ENCODE peak calls at places on chromosomes 13 and 19, in eight cellular contexts. B, P, H, L, E, S, M and R are unnamed samples.

GRCh38 chr19:940591-941291 is 14.9 kb downstream of the ARID3A start:
- DNase-seq in P (no peak), L (no peak), B (peak), M (peak), H (peak), E (peak), S (no peak), R (peak)

GRCh38 chr13:90950134-90950533 is 397.4 kb upstream of the MIR17HG start:
- DNase-seq in S (no peak), E (no peak), L (no peak), P (no peak), B (no peak), H (no peak), M (no peak), R (no peak)

GRCh38 chr19:33396701-33397535 is 23.4 kb downstream of the CEBPG start:
- DNase-seq in E (peak), P (no peak), L (peak), M (peak), S (peak), H (peak), B (no peak), R (no peak)

GRCh38 chr13:105799155-105799554 is 736.3 kb downstream of the EFNB2 start:
- DNase-seq in S (no peak), B (no peak), L (no peak), M (no peak), P (no peak), H (no peak), E (no peak), R (no peak)

GRCh38 chr13:43132228-43132627 is 108.8 kb downstream of the DNAJC15 start:
- DNase-seq in E (no peak), S (peak), B (peak), L (peak), P (no peak), M (no peak), H (no peak), R (peak)

GRCh38 chr13:21139374-21139773 is 37.0 kb downstream of the SKA3 start:
- DNase-seq in P (no peak), B (no peak), L (no peak), E (no peak), S (no peak), M (no peak), H (no peak), R (no peak)

GRCh38 chr19:49362048-49362925 is at the start of gene TEAD2:
- DNase-seq in E (peak), H (peak), B (peak), M (peak), P (peak), S (peak), L (peak), R (peak)

GRCh38 chr13:24178847-24179845 is 18.6 kb downstream of the SPATA13 start:
- DNase-seq in P (no peak), M (no peak), B (peak), L (no peak), S (peak), H (no peak), E (no peak), R (no peak)

GRCh38 chr19:6740589-6741348 is 1.3 kb downstream of the TRIP10 start:
- DNase-seq in E (peak), S (no peak), M (peak), H (peak), L (peak), P (no peak), B (peak), R (peak)

GRCh38 chr19:18063463-18063862 is 23.3 kb downstream of the IL12RB1 start:
- DNase-seq in L (peak), H (no peak), P (no peak), B (no peak), E (no peak), M (no peak), S (no peak), R (no peak)
- TF ChIP-seq CTCF in L (peak), H (peak), P (peak), B (no peak), E (no peak), M (no peak), S (peak), R (no peak)

GRCh38 chr13:49217962-49218492 is 2.1 kb upstream of the MLNR start:
- DNase-seq in S (no peak), E (no peak), P (no peak), M (no peak), L (no peak), B (no peak), H (no peak), R (no peak)

GRCh38 chr13:49220856-49221614 is 897 bp downstream of the MLNR start:
- DNase-seq in E (no peak), S (no peak), B (peak), M (no peak), H (peak), L (peak), P (no peak), R (no peak)

GRCh38 chr13:49219647-49220034 is 497 bp upstream of the MLNR start:
- DNase-seq in S (no peak), E (no peak), H (no peak), M (no peak), P (no peak), B (no peak), L (no peak), R (no peak)

GRCh38 chr13:49218493-49219051 is 1.6 kb upstream of the MLNR start:
- DNase-seq in E (no peak), B (no peak), P (no peak), H (peak), M (no peak), S (no peak), L (no peak), R (no peak)

GRCh38 chr13:49220035-49220855 is at the start of gene MLNR:
- DNase-seq in L (peak), M (peak), H (peak), E (peak), B (peak), P (no peak), S (no peak), R (peak)
- TF ChIP-seq CTCF in L (peak), M (no peak), H (no peak), E (no peak), B (no peak), P (peak), S (no peak), R (peak)

DNA sequence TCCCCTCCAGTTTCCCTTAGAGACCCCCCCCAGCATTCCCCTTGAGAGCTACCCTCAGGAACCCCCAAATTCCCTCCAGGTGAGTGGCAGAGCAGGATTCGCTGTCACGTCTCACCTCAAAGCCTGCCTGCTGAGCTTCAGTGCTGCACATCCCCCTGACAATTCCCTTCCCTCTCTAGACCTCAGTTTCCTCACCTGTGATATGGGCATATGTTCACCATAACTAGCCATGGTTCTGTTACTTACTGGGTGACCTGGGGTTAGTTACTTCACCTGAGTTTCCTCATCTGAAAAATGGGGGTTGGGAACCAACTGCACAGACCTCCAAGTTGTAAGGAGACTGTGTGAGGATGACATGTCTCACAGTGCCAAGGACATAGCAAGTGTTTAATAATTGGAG is 75.5 kb downstream of the RYR1 start:
- DNase-seq in P (no peak), B (no peak), M (no peak), L (no peak), S (no peak), H (no peak), E (no peak), R (no peak)
- TF ChIP-seq CTCF in P (no peak), B (no peak), M (no peak), L (no peak), S (no peak), H (no peak), E (no peak), R (no peak)

GRCh38 chr19:32040246-32040645 is 305.2 kb upstream of the ZNF507 start:
- DNase-seq in B (no peak), L (no peak), M (no peak), P (no peak), H (no peak), S (no peak), E (no peak), R (no peak)

GRCh38 chr19:32039446-32039845 is 306.0 kb upstream of the ZNF507 start:
- DNase-seq in P (no peak), S (no peak), E (no peak), H (no peak), L (no peak), B (no peak), M (no peak), R (no peak)

GRCh38 chr19:32037998-32038732 is 307.2 kb upstream of the ZNF507 start:
- DNase-seq in L (no peak), M (no peak), P (no peak), S (no peak), E (no peak), H (no peak), B (no peak), R (no peak)

GRCh38 chr19:32041681-32042292 is 303.6 kb upstream of the ZNF507 start:
- DNase-seq in M (no peak), H (no peak), E (peak), L (peak), S (peak), B (peak), P (no peak), R (no peak)
- TF ChIP-seq CTCF in M (peak), H (peak), E (peak), L (peak), S (peak), B (peak), P (peak), R (no peak)

GRCh38 chr19:18058208-18059009 is 28.3 kb downstream of the IL12RB1 start:
- DNase-seq in B (peak), E (peak), S (peak), L (peak), P (peak), M (peak), H (peak), R (peak)
- TF ChIP-seq CTCF in B (peak), E (peak), S (peak), L (peak), P (peak), M (peak), H (peak), R (peak)

DNA sequence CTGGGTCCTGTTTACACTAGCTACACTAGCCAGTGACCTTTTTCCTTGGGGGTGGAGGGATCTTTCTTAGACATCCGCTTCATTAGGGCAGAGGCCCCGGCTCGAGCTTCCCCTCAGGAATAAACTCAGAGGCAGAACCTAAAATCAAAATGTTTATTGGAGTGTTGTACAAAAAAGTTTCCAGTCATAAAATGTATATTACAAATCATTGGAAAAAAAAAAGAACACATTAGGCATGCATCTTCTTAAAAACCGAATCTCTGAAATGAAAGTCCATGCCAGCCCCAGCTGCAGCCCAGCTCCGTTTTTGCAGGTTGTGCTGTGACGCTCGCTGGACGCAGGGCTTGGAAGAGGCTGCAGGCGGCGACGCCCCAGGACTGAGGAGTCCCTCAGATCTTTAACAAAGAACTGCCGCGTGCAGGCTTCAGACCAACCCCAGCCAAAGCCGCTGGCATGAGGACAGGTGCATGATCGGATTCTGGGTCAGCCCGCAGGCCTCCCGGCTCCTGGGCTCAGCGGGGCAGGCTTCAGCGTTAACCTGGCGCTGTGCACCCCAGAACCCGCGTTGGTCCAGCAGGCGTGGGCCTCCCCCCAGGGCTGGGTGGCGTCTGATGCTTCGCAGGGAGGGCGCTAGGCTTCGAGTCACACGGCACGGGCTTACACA is 773 bp upstream of the TIMM13 start:
- DNase-seq in S (no peak), B (peak), P (no peak), H (peak), M (peak), E (no peak), L (peak), R (no peak)
- TF ChIP-seq CTCF in S (no peak), B (no peak), P (no peak), H (no peak), M (no peak), E (no peak), L (no peak), R (no peak)

GRCh38 chr13:41075485-41075884 is 14.2 kb downstream of the WBP4 start:
- DNase-seq in B (no peak), E (no peak), L (no peak), P (no peak), M (no peak), H (no peak), S (no peak), R (no peak)

GRCh38 chr13:41077475-41077874 is 16.2 kb downstream of the WBP4 start:
- DNase-seq in B (no peak), H (no peak), P (no peak), E (no peak), S (no peak), M (no peak), L (no peak), R (no peak)

GRCh38 chr13:41074523-41074922 is 13.2 kb downstream of the WBP4 start:
- DNase-seq in S (no peak), M (no peak), L (no peak), B (no peak), E (no peak), H (no peak), P (no peak), R (no peak)

GRCh38 chr13:41071775-41072174 is 10.5 kb downstream of the WBP4 start:
- DNase-seq in H (no peak), L (no peak), E (no peak), P (no peak), B (peak), S (no peak), M (no peak), R (no peak)

GRCh38 chr13:41075034-41075433 is 13.7 kb downstream of the WBP4 start:
- DNase-seq in B (peak), H (no peak), E (no peak), L (peak), P (no peak), S (peak), M (no peak), R (no peak)
- TF ChIP-seq CTCF in B (peak), H (peak), E (peak), L (peak), P (peak), S (peak), M (peak), R (no peak)